ENCODE peak calls at places on chromosomes 11 and 22, in ten cellular contexts. L, H, J, R, Y, M, I, N, P and D are unnamed samples.

GRCh38 chr22:35540600-35541253 is at the start of gene RASD2:
- DNase-seq in L (peak), H (peak), J (no peak), R (no peak), Y (no peak), M (no peak), I (peak), N (peak), P (no peak), D (peak)

GRCh38 chr11:72336163-72336562 is 92.2 kb upstream of the PHOX2A start:
- DNase-seq in L (no peak), H (no peak), J (no peak), R (no peak), Y (no peak), M (no peak), I (no peak), N (no peak), P (no peak), D (no peak)

GRCh38 chr22:24685804-24686203 is 82.8 kb downstream of the GGT1 start:
- DNase-seq in L (no peak), H (no peak), J (no peak), R (no peak), Y (no peak), M (no peak), I (no peak), N (no peak), P (no peak), D (peak)

GRCh38 chr11:27319065-27319464 is 44.0 kb downstream of the CCDC34 start:
- DNase-seq in L (peak), H (no peak), J (no peak), R (no peak), Y (peak), M (no peak), I (no peak), N (no peak), P (no peak), D (no peak)

GRCh38 chr11:1574256-1575242 is 2.5 kb upstream of the DUSP8 start:
- DNase-seq in L (peak), H (peak), J (no peak), R (no peak), Y (peak), M (peak), I (peak), N (peak), P (no peak), D (peak)

GRCh38 chr22:20324139-20324516 is 4.3 kb upstream of the DGCR6L start:
- DNase-seq in L (no peak), H (no peak), J (no peak), R (no peak), Y (no peak), M (no peak), I (peak), N (peak), P (no peak), D (no peak)

GRCh38 chr11:47409440-47410403 is 1.3 kb downstream of the SLC39A13 start:
- DNase-seq in L (no peak), H (no peak), J (no peak), R (no peak), Y (no peak), M (no peak), I (no peak), N (no peak), P (no peak), D (no peak)

GRCh38 chr11:124846058-124846719 is 19.0 kb upstream of the ROBO3 start:
- DNase-seq in L (no peak), H (no peak), J (no peak), R (no peak), Y (no peak), M (no peak), I (no peak), N (no peak), P (no peak), D (no peak)

GRCh38 chr11:65316311-65316978 is 1.8 kb downstream of the CDC42EP2 start:
- DNase-seq in L (no peak), H (no peak), J (no peak), R (peak), Y (no peak), M (no peak), I (no peak), N (no peak), P (peak), D (peak)

GRCh38 chr11:45798793-45799441 is 6.0 kb upstream of the SLC35C1 start:
- DNase-seq in L (no peak), H (no peak), J (no peak), R (no peak), Y (peak), M (no peak), I (no peak), N (no peak), P (no peak), D (no peak)

GRCh38 chr22:23263651-23264555 is 83.6 kb downstream of the BCR start:
- DNase-seq in L (no peak), H (peak), J (no peak), R (no peak), Y (no peak), M (peak), I (no peak), N (peak), P (no peak), D (no peak)

GRCh38 chr11:44955019-44955738 is 4.5 kb upstream of the TP53I11 start:
- DNase-seq in L (no peak), H (no peak), J (no peak), R (peak), Y (peak), M (no peak), I (no peak), N (no peak), P (peak), D (peak)

GRCh38 chr22:44429941-44430587 is 68.0 kb downstream of the RTL6 start:
- DNase-seq in L (no peak), H (no peak), J (no peak), R (no peak), Y (no peak), M (no peak), I (no peak), N (no peak), P (no peak), D (no peak)

GRCh38 chr11:9606799-9607510 is 33.5 kb downstream of the WEE1 start:
- DNase-seq in L (peak), H (no peak), J (no peak), R (no peak), Y (no peak), M (no peak), I (no peak), N (no peak), P (no peak), D (no peak)

GRCh38 chr11:27913650-27914049 is 194.3 kb downstream of the KIF18A start:
- DNase-seq in L (no peak), H (no peak), J (no peak), R (no peak), Y (no peak), M (no peak), I (no peak), N (no peak), P (peak), D (no peak)

GRCh38 chr11:6757373-6757967 is 14.3 kb downstream of the OR2AG2 start:
- DNase-seq in L (peak), H (peak), J (no peak), R (peak), Y (peak), M (peak), I (peak), N (peak), P (peak), D (no peak)

GRCh38 chr22:30017375-30017774 is 62.9 kb upstream of the HORMAD2 start:
- DNase-seq in L (no peak), H (no peak), J (no peak), R (no peak), Y (no peak), M (no peak), I (no peak), N (no peak), P (no peak), D (no peak)

GRCh38 chr11:45850446-45850845 is 3.2 kb downstream of the CRY2 start:
- DNase-seq in L (no peak), H (no peak), J (no peak), R (no peak), Y (no peak), M (no peak), I (no peak), N (no peak), P (no peak), D (no peak)

GRCh38 chr11:131894615-131895544 is 524.5 kb downstream of the NTM start:
- DNase-seq in L (no peak), H (no peak), J (no peak), R (no peak), Y (no peak), M (no peak), I (no peak), N (no peak), P (no peak), D (peak)

GRCh38 chr11:100825610-100826009 is 138.5 kb downstream of the ARHGAP42 start:
- DNase-seq in L (no peak), H (no peak), J (no peak), R (no peak), Y (no peak), M (no peak), I (no peak), N (no peak), P (no peak), D (no peak)

GRCh38 chr11:113245216-113245615 is 69.2 kb upstream of the TTC12 start:
- DNase-seq in L (no peak), H (no peak), J (no peak), R (no peak), Y (no peak), M (no peak), I (no peak), N (no peak), P (no peak), D (no peak)

GRCh38 chr11:86678823-86679222 is 6.4 kb upstream of the ME3 start:
- DNase-seq in L (no peak), H (no peak), J (no peak), R (no peak), Y (no peak), M (no peak), I (no peak), N (no peak), P (no peak), D (no peak)

GRCh38 chr22:37284126-37284806 is 2.0 kb downstream of the CYTH4 start:
- DNase-seq in L (no peak), H (no peak), J (no peak), R (no peak), Y (no peak), M (no peak), I (no peak), N (no peak), P (no peak), D (no peak)